ENCODE peak calls at places on chromosomes 16 and 17, in five cellular contexts. B, O, M, H and V are unnamed samples.

GRCh38 chr16:57628008-57628781 is at the start of gene ADGRG1:
- DNase-seq in H (peak), B (peak), M (no peak), O (peak), V (no peak)

GRCh38 chr16:15578824-15579223 is 64.1 kb downstream of the MARF1 start:
- DNase-seq in H (no peak), M (no peak), O (no peak), B (no peak), V (no peak)

GRCh38 chr17:78738698-78739097 is 43.4 kb downstream of the CYTH1 start:
- DNase-seq in O (no peak), M (no peak), H (no peak), B (no peak), V (no peak)

GRCh38 chr17:16352303-16352837 is 899 bp downstream of the CENPV start:
- DNase-seq in B (peak), H (peak), M (peak), O (peak), V (no peak)

GRCh38 chr17:12089809-12090384 is 69.2 kb downstream of the MAP2K4 start:
- DNase-seq in O (peak), B (peak), H (no peak), M (no peak), V (no peak)

GRCh38 chr17:12406623-12407228 is 259.0 kb upstream of the MYOCD start:
- DNase-seq in B (peak), H (no peak), M (no peak), O (no peak), V (no peak)

GRCh38 chr17:35021520-35022380 is 41.4 kb downstream of the LIG3 start:
- DNase-seq in B (no peak), O (no peak), H (no peak), M (no peak), V (no peak)

GRCh38 chr16:22397459-22397858 is 23.0 kb upstream of the CDR2 start:
- DNase-seq in M (no peak), H (no peak), O (no peak), B (peak), V (no peak)

GRCh38 chr16:374616-374926 is 4.2 kb upstream of the MRPL28 start:
- DNase-seq in O (no peak), M (no peak), H (no peak), B (no peak), V (no peak)

GRCh38 chr17:80307994-80308671 is 47.5 kb downstream of the RNF213 start:
- DNase-seq in M (no peak), H (peak), B (no peak), O (no peak), V (no peak)

GRCh38 chr17:28744104-28744801 is 442 bp downstream of the TRAF4 start:
- DNase-seq in M (peak), O (peak), H (peak), B (peak), V (no peak)

GRCh38 chr16:62038225-62038624 is 2.0 kb upstream of the CDH8 start:
- DNase-seq in M (no peak), B (no peak), O (peak), H (no peak), V (no peak)

GRCh38 chr16:62038646-62039045 is 2.4 kb upstream of the CDH8 start:
- DNase-seq in M (no peak), H (no peak), O (no peak), B (no peak), V (no peak)

GRCh38 chr16:62036101-62036806 is at the start of gene CDH8:
- DNase-seq in O (no peak), B (no peak), H (peak), M (no peak), V (no peak)

GRCh38 chr16:62036807-62037135 is 533 bp upstream of the CDH8 start:
- DNase-seq in B (no peak), M (no peak), H (no peak), O (no peak), V (no peak)

GRCh38 chr16:62041401-62041800 is 5.2 kb upstream of the CDH8 start:
- DNase-seq in O (peak), H (peak), B (peak), M (peak), V (no peak)
- TF ChIP-seq CTCF in O (peak), H (peak), B (peak), M (peak), V (no peak)

DNA sequence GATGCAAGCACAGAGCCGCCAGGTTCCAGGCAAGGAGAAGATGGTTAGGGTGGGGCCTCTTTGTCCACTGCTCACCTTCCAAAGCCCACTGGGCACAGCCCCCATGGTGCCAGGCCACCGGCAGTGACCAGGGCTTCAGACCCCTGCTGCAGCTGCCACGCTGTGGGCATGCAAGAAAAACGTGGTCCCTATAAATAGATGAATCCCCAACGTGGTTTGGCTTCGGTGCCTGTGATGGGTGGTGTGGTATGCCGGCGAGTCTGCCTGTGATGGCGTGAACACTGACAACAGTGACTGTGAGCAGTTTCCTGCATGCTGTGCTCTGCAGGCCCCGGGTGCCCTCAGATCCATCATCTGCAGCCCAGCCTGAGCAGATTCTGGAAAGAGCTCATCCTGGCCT is 36.6 kb downstream of the RAB11FIP4 start:
- DNase-seq in O (no peak), H (no peak), M (no peak), B (no peak), V (no peak)
- TF ChIP-seq CTCF in O (no peak), H (no peak), M (no peak), B (no peak), V (no peak)

DNA sequence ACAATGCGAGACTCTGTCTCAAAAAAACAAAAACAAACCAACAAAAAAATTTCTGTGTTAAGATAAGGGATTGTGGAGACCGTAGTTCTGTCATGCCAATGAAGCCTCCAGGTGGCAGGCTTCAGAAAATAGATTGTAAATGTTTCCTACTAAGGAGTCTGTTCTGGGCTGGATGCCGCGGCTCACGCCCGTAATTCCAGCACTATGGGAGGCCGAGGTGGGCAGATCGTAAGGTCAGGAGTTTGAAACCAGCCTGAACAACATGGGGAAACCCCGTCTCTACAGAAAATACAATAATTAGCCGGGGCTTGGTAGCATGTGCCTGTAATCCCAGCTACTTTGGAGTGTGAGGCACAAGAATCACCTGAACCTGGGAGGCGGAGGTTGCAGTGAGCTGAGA is 4.4 kb upstream of the SNX29 start:
- DNase-seq in B (peak), H (no peak), O (no peak), M (no peak), V (no peak)
- TF ChIP-seq CTCF in B (peak), H (peak), O (no peak), M (peak), V (peak)

GRCh38 chr17:54426287-54426886 is 474.3 kb upstream of the TOM1L1 start:
- DNase-seq in H (peak), M (peak), O (peak), B (peak), V (no peak)
- TF ChIP-seq CTCF in H (peak), M (peak), O (peak), B (peak), V (no peak)

GRCh38 chr16:85674418-85674755 is 14.4 kb downstream of the GINS2 start:
- DNase-seq in H (no peak), M (no peak), B (no peak), O (no peak), V (no peak)

GRCh38 chr16:85676466-85676865 is 12.3 kb downstream of the GINS2 start:
- DNase-seq in H (no peak), B (no peak), O (no peak), M (no peak), V (no peak)

GRCh38 chr16:85674828-85675227 is 13.9 kb downstream of the GINS2 start:
- DNase-seq in M (no peak), H (no peak), O (no peak), B (no peak), V (no peak)

GRCh38 chr16:85673529-85674417 is 15.0 kb downstream of the GINS2 start:
- DNase-seq in B (peak), O (no peak), M (no peak), H (peak), V (no peak)

DNA sequence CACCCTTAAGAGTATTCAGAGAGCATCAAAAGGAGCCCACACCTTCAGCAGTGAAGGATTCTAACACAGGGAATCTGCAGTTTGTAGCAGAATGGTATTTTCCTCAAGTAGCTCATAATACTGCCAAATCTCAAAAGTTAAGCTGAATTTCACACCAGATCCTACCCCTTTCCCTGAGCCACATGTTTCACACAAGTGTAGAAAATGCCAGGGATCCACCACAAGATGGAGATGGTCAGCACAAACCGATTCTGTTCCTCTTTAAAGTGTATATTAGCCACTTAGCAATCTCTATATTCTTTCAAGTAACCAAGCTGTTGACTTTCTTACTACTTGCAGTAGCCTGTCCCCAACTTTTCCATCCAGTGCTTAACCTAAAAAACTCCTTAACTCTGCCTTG is 13.2 kb downstream of the GINS2 start:
- DNase-seq in O (no peak), B (peak), H (no peak), M (peak), V (no peak)
- TF ChIP-seq CTCF in O (peak), B (peak), H (peak), M (peak), V (peak)

GRCh38 chr17:56629450-56630187 is 36.1 kb downstream of the NOG start:
- DNase-seq in B (peak), H (peak), O (peak), M (no peak), V (no peak)
- TF ChIP-seq CTCF in B (peak), H (peak), O (peak), M (peak), V (peak)

GRCh38 chr17:39636927-39637736 is at the start of gene STARD3:
- DNase-seq in H (peak), M (peak), B (peak), O (peak), V (peak)
- TF ChIP-seq CTCF in H (no peak), M (no peak), B (no peak), O (no peak), V (no peak)

GRCh38 chr16:67247698-67248400 is 568 bp upstream of the FHOD1 start:
- DNase-seq in O (no peak), M (no peak), H (no peak), B (no peak), V (no peak)

GRCh38 chr16:67245189-67245585 is 2.1 kb downstream of the FHOD1 start:
- DNase-seq in H (no peak), B (no peak), M (no peak), O (no peak), V (no peak)

GRCh38 chr16:67245674-67246080 is 1.6 kb downstream of the FHOD1 start:
- DNase-seq in M (no peak), H (no peak), O (no peak), B (no peak), V (no peak)

GRCh38 chr16:67246945-67247697 is at the start of gene FHOD1:
- DNase-seq in H (peak), B (peak), M (peak), O (peak), V (peak)

DNA sequence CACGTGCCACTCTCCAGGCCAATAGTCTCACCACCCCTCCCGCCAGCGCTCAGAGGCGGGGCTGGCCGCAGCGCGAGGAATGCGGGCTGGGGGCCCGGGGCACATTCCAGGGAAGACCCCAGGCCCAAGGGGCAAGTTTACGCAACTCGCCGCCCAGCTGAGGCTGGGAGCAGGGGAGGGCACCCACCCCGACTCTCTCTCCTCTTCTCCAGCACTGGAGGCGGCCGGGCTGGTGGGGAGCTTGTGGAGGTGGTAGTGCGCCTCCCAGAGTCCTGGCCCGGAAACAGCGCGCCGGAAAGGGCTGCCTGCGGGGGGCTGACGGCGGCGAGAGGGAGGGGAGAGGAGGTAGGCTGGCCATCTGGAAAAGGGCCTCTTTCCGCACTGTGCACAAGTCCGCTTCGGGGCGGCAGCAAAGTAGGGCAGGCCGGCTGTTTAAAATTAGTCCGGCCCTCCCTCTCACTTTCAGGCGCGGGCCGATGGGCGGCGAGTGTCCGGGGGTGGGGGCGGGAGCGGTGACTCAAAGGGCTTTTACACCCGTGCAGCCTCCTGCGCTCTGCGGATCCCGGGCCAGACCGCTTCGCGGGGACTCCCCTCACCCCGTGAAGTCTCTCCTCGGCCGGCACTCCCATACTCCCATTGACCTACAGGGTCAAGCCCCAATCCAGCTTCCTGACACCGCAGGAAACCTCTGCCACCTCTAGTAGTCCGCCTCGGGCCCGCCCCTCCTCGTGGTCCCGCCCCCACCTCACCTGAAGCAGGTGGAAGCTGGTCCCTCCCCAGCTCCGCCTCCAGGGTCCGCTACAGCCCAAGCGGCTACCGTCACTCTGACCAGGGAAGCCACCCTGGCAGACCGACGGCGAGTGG is 968 bp downstream of the FHOD1 start:
- DNase-seq in O (peak), H (peak), B (peak), M (peak), V (peak)
- TF ChIP-seq CTCF in O (peak), H (peak), B (peak), M (peak), V (peak)

GRCh38 chr17:22464041-22464440 is 771.7 kb downstream of the KCNJ18 start:
- DNase-seq in H (no peak), B (no peak), M (no peak), O (no peak), V (no peak)

GRCh38 chr17:22469101-22469880 is 777.0 kb downstream of the KCNJ18 start:
- DNase-seq in B (no peak), M (no peak), O (no peak), H (no peak), V (no peak)

GRCh38 chr17:22467720-22468119 is 775.4 kb downstream of the KCNJ18 start:
- DNase-seq in B (no peak), H (no peak), M (no peak), O (no peak), V (no peak)

GRCh38 chr17:22470411-22471175 is 778.3 kb downstream of the KCNJ18 start:
- DNase-seq in B (no peak), H (no peak), O (no peak), M (no peak), V (no peak)

GRCh38 chr17:22469941-22470340 is 777.6 kb downstream of the KCNJ18 start:
- DNase-seq in M (no peak), B (no peak), H (no peak), O (no peak), V (no peak)
- TF ChIP-seq CTCF in M (no peak), B (no peak), H (no peak), O (no peak), V (no peak)

GRCh38 chr17:77375917-77376651 is 235.3 kb downstream of the SEC14L1 start:
- DNase-seq in H (peak), B (peak), O (no peak), M (no peak), V (no peak)
- TF ChIP-seq CTCF in H (no peak), B (no peak), O (no peak), M (no peak), V (no peak)